ENCODE peak calls at places on chromosomes 4 and X, in ten cellular contexts. P is AG20443; K is effector CD4-positive, alpha-beta T cell; A is COR-L47; Q is fibroblast of mammary gland; N is posterior cingulate gyrus; O is ELF-1; F is CD8-positive, alpha-beta memory T cell; X is sciatic nerve; I is RPMI7951. E is an unnamed sample.

GRCh38 chr4:19375931-19376330 is 875.8 kb upstream of the SLIT2 start:
- DNase-seq in K (no peak), F (no peak), I (no peak), X (no peak), P (no peak), A (no peak), N (no peak), Q (peak; percentile 50), O (no peak), E (no peak)

GRCh38 chr4:15348695-15349094 is 79.1 kb upstream of the C1QTNF7 start:
- DNase-seq in X (no peak), I (no peak), F (no peak), K (no peak), P (no peak), N (no peak), O (no peak), A (no peak), Q (no peak), E (no peak)

GRCh38 chrX:156001667-156002021 is 4.1 kb downstream of the IL9R start:
- DNase-seq in Q (no peak), P (no peak), O (peak; percentile 3), F (no peak), N (no peak), X (no peak), I (no peak), A (no peak), K (no peak), E (no peak)

GRCh38 chr4:11626046-11626445 is 197.4 kb upstream of the HS3ST1 start:
- DNase-seq in X (no peak), K (no peak), P (no peak), I (no peak), N (no peak), Q (no peak), O (no peak), F (no peak), A (no peak), E (no peak)

GRCh38 chr4:1201851-1202525 is 29.6 kb upstream of the SPON2 start:
- DNase-seq in X (peak; percentile 60), A (no peak), N (peak; percentile 1), I (no peak), P (no peak), Q (peak; percentile 98), F (peak; percentile 80), O (no peak), K (peak; percentile 78), E (peak; percentile 56)

GRCh38 chr4:83268491-83268890 is 16.1 kb downstream of the COQ2 start:
- DNase-seq in Q (no peak), O (no peak), I (no peak), F (no peak), N (no peak), K (no peak), A (no peak), X (no peak), P (no peak), E (no peak)

GRCh38 chr4:1090036-1090435 is 23.3 kb downstream of the RNF212 start:
- DNase-seq in I (no peak), X (no peak), Q (no peak), N (no peak), K (no peak), P (no peak), A (no peak), F (no peak), O (no peak), E (no peak)

GRCh38 chr4:151227731-151228130 is 49.2 kb upstream of the PRSS48 start:
- DNase-seq in Q (peak; percentile 93), F (no peak), X (peak; percentile 75), N (peak; percentile 43), O (no peak), K (no peak), P (peak; percentile 84), I (peak; percentile 39), A (no peak), E (peak; percentile 93)

GRCh38 chrX:46574337-46574940 is 874 bp downstream of the CHST7 start:
- DNase-seq in O (peak; percentile 67), N (no peak), P (no peak), K (peak; percentile 15), X (no peak), F (peak; percentile 7), A (peak; percentile 56), I (no peak), Q (no peak), E (peak; percentile 17)

GRCh38 chrX:118499295-118499694 is 3.7 kb downstream of the DOCK11 start:
- DNase-seq in Q (no peak), N (peak; percentile 3), I (no peak), K (no peak), O (peak; percentile 75), P (no peak), F (no peak), X (no peak), A (no peak), E (no peak)

GRCh38 chr4:188613976-188614375 is 474.7 kb downstream of the TRIML1 start:
- DNase-seq in F (no peak), I (no peak), X (no peak), N (no peak), Q (no peak), K (no peak), O (no peak), P (no peak), A (no peak), E (no peak)

GRCh38 chr4:3021627-3022026 is 52.7 kb downstream of the HTT-AS start:
- DNase-seq in N (no peak), F (no peak), X (peak; percentile 22), P (no peak), I (no peak), Q (no peak), K (no peak), O (no peak), A (no peak), E (no peak)

GRCh38 chrX:28625223-28625622 is 38.0 kb downstream of the IL1RAPL1 start:
- DNase-seq in P (no peak), N (no peak), F (no peak), I (no peak), O (peak; percentile 36), X (no peak), Q (no peak), A (peak; percentile 29), K (no peak), E (no peak)

GRCh38 chr4:142408003-142408441 is 438.1 kb downstream of the INPP4B start:
- DNase-seq in X (no peak), P (peak; percentile 27), A (no peak), F (no peak), N (no peak), Q (peak; percentile 90), K (no peak), I (peak; percentile 45), O (peak; percentile 18), E (peak; percentile 40)

GRCh38 chrX:63664741-63665140 is 120.3 kb downstream of the ARHGEF9 start:
- DNase-seq in A (no peak), X (no peak), O (no peak), P (no peak), F (no peak), K (no peak), I (no peak), Q (peak; percentile 10), N (no peak), E (no peak)

GRCh38 chrX:30302957-30303356 is 6.2 kb downstream of the NR0B1 start:
- DNase-seq in K (no peak), Q (peak; percentile 50), N (peak; percentile 6), X (peak; percentile 58), I (peak; percentile 85), A (no peak), O (peak; percentile 17), F (no peak), P (peak; percentile 64), E (peak; percentile 79)

GRCh38 chr4:148998719-148999118 is 556.5 kb upstream of the NR3C2 start:
- DNase-seq in P (no peak), N (no peak), X (no peak), O (peak; percentile 44), F (no peak), K (no peak), A (no peak), Q (peak; percentile 18), I (no peak), E (no peak)

GRCh38 chr4:169583563-169583962 is 28.8 kb downstream of the NEK1 start:
- DNase-seq in P (no peak), X (no peak), N (no peak), Q (peak; percentile 56), A (no peak), K (no peak), O (no peak), I (no peak), F (no peak), E (peak; percentile 70)